ENCODE peak calls at places on chromosome 11, in six cellular contexts. One of them, this sample, is unnamed.

GRCh38 chr11:111539426-111540113 is 950 bp upstream of the LAYN start:
- DNase-seq in PC-3: no peak
- DNase-seq in IMR-90: no peak
- DNase-seq in hepatocyte: no peak
- DNase-seq in MM.1S: no peak
- DNase-seq in GM23248: no peak
- DNase-seq in this sample: no peak

GRCh38 chr11:111736191-111736590 is 30.0 kb downstream of the PPP2R1B start:
- DNase-seq in PC-3: no peak
- DNase-seq in IMR-90: peak
- DNase-seq in hepatocyte: no peak
- DNase-seq in MM.1S: no peak
- DNase-seq in GM23248: peak
- DNase-seq in this sample: no peak

GRCh38 chr11:28529540-28530410 is 421.6 kb downstream of the METTL15 start:
- DNase-seq in PC-3: peak
- DNase-seq in IMR-90: peak
- DNase-seq in hepatocyte: peak
- DNase-seq in MM.1S: peak
- DNase-seq in GM23248: peak
- DNase-seq in this sample: peak

GRCh38 chr11:69116671-69117070 is 39.1 kb upstream of the SMIM38 start:
- DNase-seq in PC-3: no peak
- DNase-seq in IMR-90: no peak
- DNase-seq in hepatocyte: no peak
- DNase-seq in MM.1S: no peak
- DNase-seq in GM23248: no peak
- DNase-seq in this sample: no peak

GRCh38 chr11:1773131-1773510 is 9.4 kb upstream of the CTSD start:
- DNase-seq in PC-3: no peak
- DNase-seq in IMR-90: no peak
- DNase-seq in hepatocyte: no peak
- DNase-seq in MM.1S: no peak
- DNase-seq in GM23248: no peak
- DNase-seq in this sample: no peak

GRCh38 chr11:60844045-60844869 is 2.3 kb downstream of the CCDC86 start:
- DNase-seq in PC-3: peak
- DNase-seq in IMR-90: peak
- DNase-seq in hepatocyte: no peak
- DNase-seq in MM.1S: no peak
- DNase-seq in GM23248: peak
- DNase-seq in this sample: no peak

GRCh38 chr11:68314203-68314885 is 2.0 kb downstream of the LRP5 start:
- DNase-seq in PC-3: no peak
- DNase-seq in IMR-90: no peak
- DNase-seq in hepatocyte: no peak
- DNase-seq in MM.1S: no peak
- DNase-seq in GM23248: no peak
- DNase-seq in this sample: no peak

GRCh38 chr11:22459053-22459452 is 120.9 kb downstream of the SLC17A6 start:
- DNase-seq in PC-3: peak
- DNase-seq in IMR-90: peak
- DNase-seq in hepatocyte: no peak
- DNase-seq in MM.1S: no peak
- DNase-seq in GM23248: peak
- DNase-seq in this sample: no peak

GRCh38 chr11:118098996-118099837 is 12.5 kb upstream of the SMIM35 start:
- DNase-seq in PC-3: no peak
- DNase-seq in IMR-90: no peak
- DNase-seq in hepatocyte: no peak
- DNase-seq in MM.1S: no peak
- DNase-seq in GM23248: no peak
- DNase-seq in this sample: no peak

GRCh38 chr11:57560146-57560545 is 7.3 kb downstream of the UBE2L6 start:
- DNase-seq in PC-3: peak
- DNase-seq in IMR-90: no peak
- DNase-seq in hepatocyte: no peak
- DNase-seq in MM.1S: no peak
- DNase-seq in GM23248: no peak
- DNase-seq in this sample: no peak

GRCh38 chr11:88292156-88292844 is 45.2 kb downstream of the CTSC start:
- DNase-seq in PC-3: peak
- DNase-seq in IMR-90: peak
- DNase-seq in hepatocyte: no peak
- DNase-seq in MM.1S: no peak
- DNase-seq in GM23248: peak
- DNase-seq in this sample: peak

GRCh38 chr11:61579398-61580291 is 1.2 kb downstream of the SYT7 start:
- DNase-seq in PC-3: no peak
- DNase-seq in IMR-90: no peak
- DNase-seq in hepatocyte: no peak
- DNase-seq in MM.1S: no peak
- DNase-seq in GM23248: no peak
- DNase-seq in this sample: no peak

GRCh38 chr11:3107608-3108182 is 50.5 kb upstream of the CARS1 start:
- DNase-seq in PC-3: no peak
- DNase-seq in IMR-90: no peak
- DNase-seq in hepatocyte: no peak
- DNase-seq in MM.1S: no peak
- DNase-seq in GM23248: no peak
- DNase-seq in this sample: no peak

GRCh38 chr11:35163209-35163608 is 24.2 kb downstream of the CD44 start:
- DNase-seq in PC-3: peak
- DNase-seq in IMR-90: no peak
- DNase-seq in hepatocyte: no peak
- DNase-seq in MM.1S: no peak
- DNase-seq in GM23248: peak
- DNase-seq in this sample: no peak

GRCh38 chr11:63944987-63945386 is 6.2 kb downstream of the NAA40 start:
- DNase-seq in PC-3: no peak
- DNase-seq in IMR-90: no peak
- DNase-seq in hepatocyte: peak
- DNase-seq in MM.1S: no peak
- DNase-seq in GM23248: peak
- DNase-seq in this sample: no peak

GRCh38 chr11:77071077-77071476 is 4.3 kb downstream of the CAPN5 start:
- DNase-seq in PC-3: no peak
- DNase-seq in IMR-90: no peak
- DNase-seq in hepatocyte: no peak
- DNase-seq in MM.1S: no peak
- DNase-seq in GM23248: no peak
- DNase-seq in this sample: no peak

GRCh38 chr11:32213223-32213622 is 122.3 kb downstream of the RCN1 start:
- DNase-seq in PC-3: peak
- DNase-seq in IMR-90: peak
- DNase-seq in hepatocyte: peak
- DNase-seq in MM.1S: no peak
- DNase-seq in GM23248: peak
- DNase-seq in this sample: no peak

GRCh38 chr11:69063671-69064260 is 15.0 kb downstream of the TPCN2 start:
- DNase-seq in PC-3: no peak
- DNase-seq in IMR-90: no peak
- DNase-seq in hepatocyte: no peak
- DNase-seq in MM.1S: no peak
- DNase-seq in GM23248: no peak
- DNase-seq in this sample: no peak

GRCh38 chr11:31779268-31779879 is 31.7 kb downstream of the PAX6 start:
- DNase-seq in PC-3: peak
- DNase-seq in IMR-90: peak
- DNase-seq in hepatocyte: no peak
- DNase-seq in MM.1S: no peak
- DNase-seq in GM23248: peak
- DNase-seq in this sample: no peak

GRCh38 chr11:8298801-8299786 is 35.4 kb upstream of the LMO1 start:
- DNase-seq in PC-3: no peak
- DNase-seq in IMR-90: no peak
- DNase-seq in hepatocyte: no peak
- DNase-seq in MM.1S: no peak
- DNase-seq in GM23248: no peak
- DNase-seq in this sample: no peak

GRCh38 chr11:36012410-36012809 is 68.5 kb downstream of the LDLRAD3 start:
- DNase-seq in PC-3: peak
- DNase-seq in IMR-90: peak
- DNase-seq in hepatocyte: no peak
- DNase-seq in MM.1S: no peak
- DNase-seq in GM23248: peak
- DNase-seq in this sample: no peak

GRCh38 chr11:71267807-71268421 is 15.5 kb upstream of the SHANK2 start:
- DNase-seq in PC-3: no peak
- DNase-seq in IMR-90: no peak
- DNase-seq in hepatocyte: no peak
- DNase-seq in MM.1S: no peak
- DNase-seq in GM23248: no peak
- DNase-seq in this sample: no peak

GRCh38 chr11:46120361-46120710 is 918 bp downstream of the PHF21A start:
- DNase-seq in PC-3: no peak
- DNase-seq in IMR-90: no peak
- DNase-seq in hepatocyte: no peak
- DNase-seq in MM.1S: no peak
- DNase-seq in GM23248: peak
- DNase-seq in this sample: no peak

GRCh38 chr11:38256436-38256835 is 1658.4 kb upstream of the RAG2 start:
- DNase-seq in PC-3: no peak
- DNase-seq in IMR-90: no peak
- DNase-seq in hepatocyte: no peak
- DNase-seq in MM.1S: no peak
- DNase-seq in GM23248: no peak
- DNase-seq in this sample: no peak

GRCh38 chr11:72655896-72656464 is 18.2 kb downstream of the PDE2A start:
- DNase-seq in PC-3: no peak
- DNase-seq in IMR-90: no peak
- DNase-seq in hepatocyte: no peak
- DNase-seq in MM.1S: no peak
- DNase-seq in GM23248: no peak
- DNase-seq in this sample: no peak

GRCh38 chr11:117345039-117345438 is 17.4 kb downstream of the CEP164 start:
- DNase-seq in PC-3: peak
- DNase-seq in IMR-90: peak
- DNase-seq in hepatocyte: no peak
- DNase-seq in MM.1S: no peak
- DNase-seq in GM23248: peak
- DNase-seq in this sample: no peak

GRCh38 chr11:72373163-72373562 is 61.2 kb downstream of the CLPB start:
- DNase-seq in PC-3: no peak
- DNase-seq in IMR-90: no peak
- DNase-seq in hepatocyte: peak
- DNase-seq in MM.1S: no peak
- DNase-seq in GM23248: no peak
- DNase-seq in this sample: no peak

GRCh38 chr11:1157645-1158591 is at the start of gene MUC5AC:
- DNase-seq in PC-3: no peak
- DNase-seq in IMR-90: no peak
- DNase-seq in hepatocyte: peak
- DNase-seq in MM.1S: no peak
- DNase-seq in GM23248: no peak
- DNase-seq in this sample: no peak

GRCh38 chr11:30917859-30918478 is 331.8 kb upstream of the MPPED2 start:
- DNase-seq in PC-3: peak
- DNase-seq in IMR-90: peak
- DNase-seq in hepatocyte: peak
- DNase-seq in MM.1S: peak
- DNase-seq in GM23248: peak
- DNase-seq in this sample: peak

GRCh38 chr11:130414107-130415088 is 14.0 kb downstream of the ADAMTS8 start:
- DNase-seq in PC-3: no peak
- DNase-seq in IMR-90: peak
- DNase-seq in hepatocyte: no peak
- DNase-seq in MM.1S: no peak
- DNase-seq in GM23248: peak
- DNase-seq in this sample: no peak

GRCh38 chr11:44572884-44573283 is 7.4 kb downstream of the CD82 start:
- DNase-seq in PC-3: no peak
- DNase-seq in IMR-90: no peak
- DNase-seq in hepatocyte: no peak
- DNase-seq in MM.1S: no peak
- DNase-seq in GM23248: no peak
- DNase-seq in this sample: no peak

DNA sequence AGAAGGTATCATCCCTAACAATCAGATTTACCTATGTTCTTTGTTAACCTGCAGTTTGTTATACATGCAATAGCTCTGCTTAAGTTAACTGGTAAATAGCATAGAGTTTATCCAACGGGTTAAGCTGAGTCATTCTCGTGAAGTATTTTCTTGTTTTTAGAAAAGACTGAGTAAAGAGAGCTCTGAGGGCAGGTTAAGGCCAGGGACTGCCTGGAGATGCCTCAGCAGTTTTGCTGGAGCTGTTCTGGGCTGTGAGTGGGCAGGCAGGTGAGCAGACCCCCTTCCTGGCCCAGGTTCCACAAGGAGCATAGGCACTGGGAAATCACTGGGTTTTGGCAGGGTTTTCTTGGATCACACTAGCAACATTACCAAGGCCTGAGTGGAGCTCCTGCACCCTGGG is 27.0 kb downstream of the IRAG1 start:
- DNase-seq in PC-3: peak
- DNase-seq in IMR-90: peak
- DNase-seq in hepatocyte: no peak
- DNase-seq in MM.1S: no peak
- DNase-seq in GM23248: peak
- DNase-seq in this sample: no peak
- H3K27ac ChIP-seq in PC-3: peak
- H3K27ac ChIP-seq in IMR-90: peak
- H3K27ac ChIP-seq in hepatocyte: no peak
- H3K27ac ChIP-seq in MM.1S: no peak
- H3K27ac ChIP-seq in GM23248: peak
- H3K27ac ChIP-seq in this sample: peak

GRCh38 chr11:129223260-129223659 is 31.1 kb upstream of the ARHGAP32 start:
- DNase-seq in PC-3: no peak
- DNase-seq in IMR-90: no peak
- DNase-seq in hepatocyte: no peak
- DNase-seq in MM.1S: no peak
- DNase-seq in GM23248: no peak
- DNase-seq in this sample: no peak
- H2AFZ ChIP-seq in PC-3: no peak
- H2AFZ ChIP-seq in IMR-90: no peak
- H2AFZ ChIP-seq in hepatocyte: no peak
- H2AFZ ChIP-seq in MM.1S: no peak
- H2AFZ ChIP-seq in GM23248: no peak
- H2AFZ ChIP-seq in this sample: no peak

DNA sequence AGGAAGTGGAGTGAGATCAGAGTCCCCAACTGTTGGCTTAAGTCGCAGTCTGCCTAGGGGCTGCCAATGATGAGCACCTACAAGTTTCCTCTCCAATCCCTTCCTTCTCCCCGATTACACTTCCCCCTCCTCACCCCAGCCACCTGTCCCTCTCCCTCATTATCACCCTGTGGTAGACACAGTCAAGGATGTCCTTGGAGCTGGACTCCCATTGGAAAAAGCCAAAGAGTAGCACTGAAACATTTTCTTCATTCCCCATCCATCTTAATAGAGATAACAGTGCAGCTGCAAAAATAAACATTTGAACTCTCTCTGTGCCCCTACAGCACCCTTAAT is 146.2 kb downstream of the DBX1 start:
- DNase-seq in PC-3: no peak
- DNase-seq in IMR-90: no peak
- DNase-seq in hepatocyte: no peak
- DNase-seq in MM.1S: no peak
- DNase-seq in GM23248: no peak
- DNase-seq in this sample: no peak
- H3K27ac ChIP-seq in PC-3: peak
- H3K27ac ChIP-seq in IMR-90: no peak
- H3K27ac ChIP-seq in hepatocyte: peak
- H3K27ac ChIP-seq in MM.1S: no peak
- H3K27ac ChIP-seq in GM23248: no peak
- H3K27ac ChIP-seq in this sample: no peak

GRCh38 chr11:107688322-107688918 is 23.4 kb downstream of the SLN start:
- DNase-seq in PC-3: no peak
- DNase-seq in IMR-90: no peak
- DNase-seq in hepatocyte: no peak
- DNase-seq in MM.1S: no peak
- DNase-seq in GM23248: no peak
- DNase-seq in this sample: no peak
- H2AFZ ChIP-seq in PC-3: no peak
- H2AFZ ChIP-seq in IMR-90: no peak
- H2AFZ ChIP-seq in hepatocyte: no peak
- H2AFZ ChIP-seq in MM.1S: no peak
- H2AFZ ChIP-seq in GM23248: no peak
- H2AFZ ChIP-seq in this sample: no peak